ENCODE peak calls at places on chromosomes 6 and 20, in five cellular contexts. One of them, this sample, is unnamed.

GRCh38 chr6:31465718-31466117 is 32.2 kb upstream of the MICB start:
- DNase-seq in GM19239: no peak
- DNase-seq in tibial artery: no peak
- DNase-seq in HTR-8/SVneo: no peak
- DNase-seq in dermis microvascular lymphatic vessel endothelial cell: no peak
- DNase-seq in this sample: no peak

GRCh38 chr6:107560657-107561056 is 70.7 kb downstream of the SOBP start:
- DNase-seq in GM19239: no peak
- DNase-seq in tibial artery: no peak
- DNase-seq in HTR-8/SVneo: no peak
- DNase-seq in dermis microvascular lymphatic vessel endothelial cell: no peak
- DNase-seq in this sample: no peak

GRCh38 chr6:52570291-52570700 is 6.6 kb downstream of the TRAM2 start:
- DNase-seq in GM19239: no peak
- DNase-seq in tibial artery: peak
- DNase-seq in HTR-8/SVneo: no peak
- DNase-seq in dermis microvascular lymphatic vessel endothelial cell: no peak
- DNase-seq in this sample: no peak

GRCh38 chr20:7744411-7744810 is 195.8 kb downstream of the HAO1 start:
- DNase-seq in GM19239: no peak
- DNase-seq in tibial artery: no peak
- DNase-seq in HTR-8/SVneo: no peak
- DNase-seq in dermis microvascular lymphatic vessel endothelial cell: no peak
- DNase-seq in this sample: no peak

GRCh38 chr20:38885357-38885756 is 40.9 kb upstream of the FAM83D start:
- DNase-seq in GM19239: no peak
- DNase-seq in tibial artery: no peak
- DNase-seq in HTR-8/SVneo: no peak
- DNase-seq in dermis microvascular lymphatic vessel endothelial cell: no peak
- DNase-seq in this sample: no peak

GRCh38 chr6:110415297-110415916 is at the start of gene DDO:
- DNase-seq in GM19239: peak
- DNase-seq in tibial artery: peak
- DNase-seq in HTR-8/SVneo: peak
- DNase-seq in dermis microvascular lymphatic vessel endothelial cell: peak
- DNase-seq in this sample: no peak

GRCh38 chr20:29878777-29879442 is 1378.6 kb upstream of the DEFB115 start:
- DNase-seq in GM19239: no peak
- DNase-seq in tibial artery: no peak
- DNase-seq in HTR-8/SVneo: no peak
- DNase-seq in dermis microvascular lymphatic vessel endothelial cell: no peak
- DNase-seq in this sample: no peak

GRCh38 chr20:39464238-39464637 is 502.1 kb downstream of the DHX35 start:
- DNase-seq in GM19239: no peak
- DNase-seq in tibial artery: no peak
- DNase-seq in HTR-8/SVneo: no peak
- DNase-seq in dermis microvascular lymphatic vessel endothelial cell: no peak
- DNase-seq in this sample: no peak

GRCh38 chr6:105746539-105746938 is 339.6 kb upstream of the PRDM1 start:
- DNase-seq in GM19239: no peak
- DNase-seq in tibial artery: no peak
- DNase-seq in HTR-8/SVneo: no peak
- DNase-seq in dermis microvascular lymphatic vessel endothelial cell: no peak
- DNase-seq in this sample: no peak

GRCh38 chr6:136039185-136039584 is 187.7 kb downstream of the PDE7B start:
- DNase-seq in GM19239: no peak
- DNase-seq in tibial artery: no peak
- DNase-seq in HTR-8/SVneo: no peak
- DNase-seq in dermis microvascular lymphatic vessel endothelial cell: no peak
- DNase-seq in this sample: no peak

GRCh38 chr20:23100754-23101107 is 14.6 kb upstream of the CD93 start:
- DNase-seq in GM19239: no peak
- DNase-seq in tibial artery: no peak
- DNase-seq in HTR-8/SVneo: no peak
- DNase-seq in dermis microvascular lymphatic vessel endothelial cell: no peak
- DNase-seq in this sample: no peak

GRCh38 chr6:129929433-129929832 is 68.3 kb upstream of the TMEM244 start:
- DNase-seq in GM19239: no peak
- DNase-seq in tibial artery: no peak
- DNase-seq in HTR-8/SVneo: no peak
- DNase-seq in dermis microvascular lymphatic vessel endothelial cell: no peak
- DNase-seq in this sample: no peak

This sample was measured in HCT116.